ENCODE peak calls at places on chromosome 14, in six cellular contexts. Y is A549, T is HepG2, L is NB4, E is K562, A is GM12878. V is an unnamed sample.

GRCh38 chr14:65804752-65805473 is 392.4 kb downstream of the FUT8 start:
- DNase-seq in Y (no peak), T (no peak), L (no peak), E (no peak), A (peak; percentile 12), V (no peak)

GRCh38 chr14:89387922-89388685 is 28.9 kb downstream of the FOXN3 start:
- DNase-seq in Y (no peak), T (no peak), L (no peak), E (no peak), A (no peak), V (no peak)

GRCh38 chr14:100400115-100400514 is 77.0 kb downstream of the SLC25A47 start:
- DNase-seq in Y (no peak), T (no peak), L (no peak), E (no peak), A (no peak), V (no peak)

GRCh38 chr14:102479777-102480176 is 29.8 kb downstream of the ANKRD9 start:
- DNase-seq in Y (no peak), T (no peak), L (no peak), E (no peak), A (no peak), V (no peak)

GRCh38 chr14:64525354-64525753 is 15.2 kb upstream of the HSPA2 start:
- DNase-seq in Y (no peak), T (no peak), L (no peak), E (no peak), A (no peak), V (no peak)

GRCh38 chr14:99612065-99612736 is 8.2 kb upstream of the CCDC85C start:
- DNase-seq in Y (no peak), T (no peak), L (no peak), E (no peak), A (no peak), V (no peak)

GRCh38 chr14:67232066-67232465 is 9.2 kb upstream of the PALS1 start:
- DNase-seq in Y (no peak), T (no peak), L (no peak), E (no peak), A (no peak), V (no peak)

GRCh38 chr14:61111145-61112130 is 130.4 kb downstream of the SLC38A6 start:
- DNase-seq in Y (no peak), T (no peak), L (no peak), E (no peak), A (no peak), V (no peak)

GRCh38 chr14:54343276-54344121 is 53.3 kb upstream of the CDKN3 start:
- DNase-seq in Y (no peak), T (peak; percentile 34), L (no peak), E (no peak), A (no peak), V (peak; percentile 66)

GRCh38 chr14:103395245-103395644 is 10.0 kb downstream of the MARK3 start:
- DNase-seq in Y (no peak), T (no peak), L (no peak), E (no peak), A (no peak), V (peak; percentile 21)

GRCh38 chr14:85934123-85934885 is 404.4 kb downstream of the FLRT2 start:
- DNase-seq in Y (peak; percentile 70), T (peak; percentile 15), L (peak; percentile 73), E (no peak), A (peak; percentile 66), V (peak; percentile 29)

GRCh38 chr14:61581955-61582615 is 113.2 kb upstream of the HIF1A start:
- DNase-seq in Y (no peak), T (no peak), L (no peak), E (no peak), A (no peak), V (no peak)

GRCh38 chr14:94748667-94749347 is 21.1 kb downstream of the GSC start:
- DNase-seq in Y (peak; percentile 62), T (peak; percentile 21), L (peak; percentile 53), E (no peak), A (no peak), V (no peak)

GRCh38 chr14:94110552-94111181 is at the start of gene IFI27:
- DNase-seq in Y (no peak), T (no peak), L (no peak), E (peak; percentile 44), A (no peak), V (peak; percentile 62)

GRCh38 chr14:54792288-54792687 is 110.3 kb downstream of the GCH1 start:
- DNase-seq in Y (no peak), T (no peak), L (no peak), E (no peak), A (no peak), V (no peak)

GRCh38 chr14:69708586-69709169 is 58.3 kb upstream of the SRSF5 start:
- DNase-seq in Y (peak; percentile 40), T (peak; percentile 41), L (peak; percentile 18), E (no peak), A (no peak), V (no peak)

GRCh38 chr14:76306131-76306530 is 69.8 kb upstream of the ESRRB start:
- DNase-seq in Y (no peak), T (no peak), L (no peak), E (no peak), A (no peak), V (no peak)

GRCh38 chr14:37594916-37595808 is at the start of the genes FOXA1 and TTC6:
- DNase-seq in Y (peak; percentile 83), T (peak; percentile 96), L (peak; percentile 4), E (peak; percentile 58), A (no peak), V (no peak)

GRCh38 chr14:64190974-64191502 is 103.1 kb downstream of the ESR2 start:
- DNase-seq in Y (no peak), T (no peak), L (no peak), E (no peak), A (no peak), V (no peak)

GRCh38 chr14:69363055-69363454 is 35.0 kb downstream of the ERH start:
- DNase-seq in Y (peak; percentile 14), T (peak; percentile 6), L (no peak), E (no peak), A (no peak), V (no peak)

GRCh38 chr14:23537351-23538048 is 14.1 kb downstream of the ZFHX2 start:
- DNase-seq in Y (no peak), T (no peak), L (no peak), E (no peak), A (no peak), V (no peak)

GRCh38 chr14:21668377-21668776 is 5.2 kb downstream of the OR4E1 start:
- DNase-seq in Y (peak; percentile 4), T (peak; percentile 18), L (no peak), E (no peak), A (no peak), V (peak; percentile 64)

GRCh38 chr14:97021571-97022171 is 224.5 kb downstream of the VRK1 start:
- DNase-seq in Y (peak; percentile 33), T (no peak), L (no peak), E (peak; percentile 39), A (no peak), V (no peak)

GRCh38 chr14:71062581-71063303 is 155.5 kb downstream of the PCNX1 start:
- DNase-seq in Y (no peak), T (no peak), L (no peak), E (no peak), A (no peak), V (no peak)

GRCh38 chr14:20469242-20469889 is at the start of gene PNP:
- DNase-seq in Y (peak; percentile 92), T (peak; percentile 88), L (peak; percentile 94), E (peak; percentile 90), A (peak; percentile 65), V (peak; percentile 89)

GRCh38 chr14:69999246-69999645 is 120.0 kb downstream of the SMOC1 start:
- DNase-seq in Y (peak; percentile 95), T (no peak), L (no peak), E (no peak), A (no peak), V (peak; percentile 77)

GRCh38 chr14:99393059-99393655 is 87.5 kb downstream of the SETD3 start:
- DNase-seq in Y (peak; percentile 56), T (peak; percentile 23), L (peak; percentile 47), E (peak; percentile 68), A (no peak), V (peak; percentile 13)

GRCh38 chr14:79493081-79493652 is 718.1 kb downstream of the DIO2 start:
- DNase-seq in Y (no peak), T (no peak), L (no peak), E (no peak), A (no peak), V (no peak)

GRCh38 chr14:66045572-66046021 is 440.6 kb upstream of the CCDC196 start:
- DNase-seq in Y (no peak), T (no peak), L (no peak), E (no peak), A (no peak), V (peak; percentile 51)

GRCh38 chr14:24052656-24053547 is 1.1 kb downstream of the CARMIL3 start:
- DNase-seq in Y (no peak), T (no peak), L (peak; percentile 14), E (no peak), A (no peak), V (no peak)

GRCh38 chr14:70808023-70808401 is 1.3 kb downstream of the MAP3K9 start:
- DNase-seq in Y (peak; percentile 71), T (peak; percentile 47), L (no peak), E (no peak), A (no peak), V (no peak)

DNA sequence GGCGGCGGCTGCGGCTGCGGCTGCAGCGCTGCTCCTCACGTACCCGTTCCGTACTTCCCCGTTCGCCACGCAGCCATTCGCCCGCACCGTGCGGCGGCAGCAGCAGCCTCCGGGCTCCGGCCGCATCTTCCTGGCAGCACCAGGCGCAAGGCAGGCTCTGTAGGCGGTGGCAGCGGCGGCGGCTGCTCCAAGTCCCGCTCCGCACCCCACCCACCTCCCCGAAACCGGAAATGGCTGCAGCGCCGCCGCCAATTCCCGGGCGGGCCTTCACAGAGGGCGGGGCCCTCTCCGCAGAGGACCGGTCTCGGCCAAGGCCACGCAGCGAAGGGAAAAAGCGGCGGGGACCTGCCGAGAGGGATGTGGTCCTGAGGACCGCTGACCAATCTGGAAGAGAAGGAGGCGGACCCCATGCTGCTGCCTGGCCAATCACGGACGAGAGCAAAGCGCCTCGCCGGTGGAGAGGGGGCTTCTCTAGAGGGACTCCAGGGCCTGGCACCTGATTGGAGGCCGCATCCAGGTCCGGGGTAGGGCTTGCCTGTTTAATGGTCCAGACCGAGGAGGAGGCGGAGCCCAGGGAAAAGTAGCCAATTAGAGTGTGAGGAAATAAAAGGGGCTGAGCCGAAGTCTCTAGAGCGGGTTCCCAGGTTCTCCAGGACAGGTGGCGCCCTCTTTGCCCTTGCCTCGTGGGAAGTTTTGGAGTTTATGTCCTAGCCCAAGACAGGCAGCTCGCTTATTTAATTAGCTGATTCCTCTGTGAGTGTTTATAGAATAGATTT is at the start of gene SPTLC2:
- DNase-seq in Y (peak; percentile 99), T (peak; percentile 99), L (peak; percentile 99), E (peak; percentile 98), A (peak; percentile 97), V (peak; percentile 100)
- TF ChIP-seq POLR2A in Y (peak; percentile 92), T (peak; percentile 89), L (peak; percentile 58), E (peak; percentile 70), A (peak; percentile 88), V (peak; percentile 76)

GRCh38 chr14:106442857-106443256 is 916.5 kb downstream of the TMEM121 start:
- DNase-seq in Y (no peak), T (no peak), L (peak; percentile 8), E (no peak), A (no peak), V (no peak)
- TF ChIP-seq MAX in Y (no peak), T (no peak), L (no peak), E (no peak), A (no peak), V (no peak)

GRCh38 chr14:87102979-87103378 is 890.0 kb downstream of the GALC start:
- DNase-seq in Y (no peak), T (no peak), L (no peak), E (no peak), A (no peak), V (no peak)
- TF ChIP-seq MYC in Y (no peak), T (no peak), L (no peak), E (no peak), A (no peak), V (no peak)

GRCh38 chr14:104602315-104602932 is 2.1 kb downstream of the TMEM179 start:
- DNase-seq in Y (no peak), T (no peak), L (no peak), E (no peak), A (no peak), V (no peak)
- TF ChIP-seq POLR2A in Y (no peak), T (no peak), L (no peak), E (no peak), A (no peak), V (no peak)